ENCODE peak calls at places on chromosomes 16 and 17, in five cellular contexts. Q, B, R, J and P are unnamed samples.

GRCh38 chr16:69199382-69199781 is 12.4 kb downstream of the SNTB2 start:
- DNase-seq in Q (no peak), B (peak; percentile 91), R (peak; percentile 74), J (no peak), P (peak; percentile 73)

GRCh38 chr16:81158964-81159363 is 62.8 kb upstream of the GCSH start:
- DNase-seq in J (no peak), B (no peak), R (no peak), Q (no peak), P (no peak)

GRCh38 chr17:71412803-71413202 is 708.0 kb upstream of the SOX9 start:
- DNase-seq in Q (peak; percentile 93), R (no peak), J (no peak), B (peak; percentile 96), P (peak; percentile 98)

GRCh38 chr16:85716680-85717038 is 27.9 kb upstream of the GINS2 start:
- DNase-seq in Q (no peak), J (no peak), B (no peak), R (no peak), P (no peak)

GRCh38 chr17:57862990-57863667 is 13.3 kb upstream of the MRPS23 start:
- DNase-seq in R (peak; percentile 12), J (no peak), B (no peak), Q (no peak), P (no peak)

GRCh38 chr17:63962298-63962744 is 10.4 kb downstream of the SCN4A start:
- DNase-seq in B (no peak), J (no peak), Q (no peak), R (no peak), P (no peak)

GRCh38 chr17:63991611-63992010 is 6.5 kb upstream of the PRR29 start:
- DNase-seq in R (no peak), Q (no peak), B (no peak), J (no peak), P (no peak)

GRCh38 chr17:79079421-79080200 is 5.0 kb downstream of the ENGASE start:
- DNase-seq in J (no peak), B (no peak), Q (no peak), R (no peak), P (no peak)

GRCh38 chr17:78412403-78412802 is 34.0 kb downstream of the PGS1 start:
- DNase-seq in J (no peak), R (no peak), Q (no peak), B (peak; percentile 52), P (no peak)

GRCh38 chr17:12627776-12628491 is 37.8 kb upstream of the MYOCD start:
- DNase-seq in R (no peak), Q (no peak), J (no peak), B (no peak), P (no peak)

GRCh38 chr16:4309833-4310266 is 6.0 kb upstream of the GLIS2 start:
- DNase-seq in B (peak; percentile 70), J (peak; percentile 74), R (no peak), Q (no peak), P (no peak)

GRCh38 chr16:60452646-60453045 is 1583.6 kb downstream of the CDH8 start:
- DNase-seq in Q (no peak), R (no peak), B (no peak), J (no peak), P (no peak)

GRCh38 chr17:47829870-47830269 is 1.5 kb downstream of the MRPL10 start:
- DNase-seq in R (no peak), Q (no peak), B (no peak), J (no peak), P (no peak)

GRCh38 chr17:51435171-51435552 is 174.8 kb downstream of the UTP18 start:
- DNase-seq in R (no peak), Q (no peak), B (no peak), J (no peak), P (no peak)

GRCh38 chr17:7593296-7593695 is 3.4 kb upstream of the SOX15 start:
- DNase-seq in Q (no peak), J (no peak), R (no peak), B (no peak), P (no peak)
- H3K27ac ChIP-seq in Q (no peak overlapping the region), J (no peak overlapping the region), R (no peak overlapping the region), B (no peak overlapping the region), P (no peak overlapping the region)

DNA sequence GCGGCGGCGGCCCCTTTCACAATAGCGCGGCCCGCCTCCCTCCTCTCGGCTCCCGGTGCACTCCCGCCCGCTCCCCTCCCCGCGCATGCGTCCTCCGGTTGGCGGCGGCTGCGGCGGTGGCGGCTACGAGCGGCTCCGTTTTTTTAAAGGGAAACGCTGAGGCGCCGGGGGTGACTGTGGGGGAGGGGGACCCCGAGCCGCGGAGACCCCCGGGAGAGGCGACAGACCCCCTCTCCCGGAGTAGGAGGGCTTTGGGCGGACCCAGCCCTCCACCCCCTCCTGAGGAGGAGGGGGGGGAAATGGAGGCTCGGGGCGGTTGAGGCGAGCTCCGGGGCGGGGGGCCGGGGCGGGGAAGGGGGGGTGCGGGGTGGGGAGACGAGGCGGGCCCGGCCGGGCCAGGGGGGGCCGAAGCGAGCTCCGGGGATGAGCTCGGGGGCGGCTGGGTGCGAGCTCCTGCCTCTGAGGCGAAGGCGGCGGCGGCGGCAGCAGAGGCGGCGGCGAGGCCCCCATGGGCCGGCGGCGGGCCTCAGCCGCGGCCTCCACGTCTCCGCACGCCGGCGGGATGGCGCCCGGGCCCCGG is at the start of gene MSL1:
- DNase-seq in R (peak; percentile 91), B (peak; percentile 92), Q (no peak), J (peak; percentile 90), P (no peak)
- H3K27ac ChIP-seq in R (peak within 1 kb of the TSS; percentile 99), B (peak within 1 kb of the TSS; percentile 94), Q (peak within 1 kb of the TSS; percentile 92), J (peak within 1 kb of the TSS; percentile 96), P (peak within 1 kb of the TSS; percentile 79)

GRCh38 chr17:29585080-29585751 is 4.2 kb downstream of the GIT1 start:
- DNase-seq in J (no peak), B (no peak), Q (no peak), R (peak; percentile 16), P (no peak)
- H3K27ac ChIP-seq in J (peak overlapping the region; percentile 43), B (no peak overlapping the region), Q (no peak overlapping the region), R (peak overlapping the region; percentile 53), P (no peak overlapping the region)

DNA sequence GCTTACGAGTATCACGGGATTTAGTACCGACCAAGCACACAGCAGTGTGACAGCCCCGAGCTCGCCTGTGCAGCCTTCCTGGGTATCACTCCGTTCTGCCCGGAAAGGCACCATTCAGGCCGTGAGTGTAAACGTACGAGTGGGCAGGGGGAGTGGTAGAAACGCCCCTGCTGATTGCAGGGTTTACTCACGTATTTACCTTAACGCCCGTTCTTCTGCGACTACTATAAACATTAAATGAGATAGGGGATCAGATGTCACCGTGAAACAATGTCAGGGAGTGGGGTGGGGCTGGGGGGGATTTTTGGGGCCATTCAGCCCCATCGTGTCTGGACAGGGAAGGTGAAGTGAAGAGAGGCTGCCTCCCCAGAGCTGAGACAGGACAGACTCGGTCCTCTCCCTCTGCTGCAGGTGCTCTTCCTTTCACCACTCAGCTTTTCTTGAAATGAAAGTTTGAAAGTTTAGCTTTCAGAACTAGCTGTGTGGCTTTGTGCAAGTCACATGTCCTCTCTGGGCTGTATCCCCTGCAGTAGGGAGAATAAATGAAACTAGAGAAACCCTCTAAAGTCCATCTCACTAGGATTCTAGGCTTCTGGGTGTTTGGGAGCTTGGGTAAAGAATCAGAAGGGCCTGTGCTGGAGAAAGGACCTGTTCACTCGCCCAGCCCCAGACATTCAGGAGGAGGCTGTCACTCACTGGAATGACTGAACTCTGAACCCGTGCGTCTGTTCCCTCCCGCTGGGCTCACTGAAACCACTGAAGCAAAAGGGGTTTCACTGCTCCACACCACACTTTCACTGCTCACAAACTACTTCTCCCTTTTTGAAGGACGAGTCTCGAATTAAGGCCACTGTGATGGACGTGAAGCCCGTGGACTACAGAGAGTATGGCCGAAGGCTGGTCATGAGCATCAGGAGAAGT is 66.7 kb downstream of the RPA1 start:
- DNase-seq in R (no peak), J (no peak), Q (no peak), B (no peak), P (no peak)
- H3K27ac ChIP-seq in R (no peak overlapping the region), J (no peak overlapping the region), Q (no peak overlapping the region), B (no peak overlapping the region), P (no peak overlapping the region)

DNA sequence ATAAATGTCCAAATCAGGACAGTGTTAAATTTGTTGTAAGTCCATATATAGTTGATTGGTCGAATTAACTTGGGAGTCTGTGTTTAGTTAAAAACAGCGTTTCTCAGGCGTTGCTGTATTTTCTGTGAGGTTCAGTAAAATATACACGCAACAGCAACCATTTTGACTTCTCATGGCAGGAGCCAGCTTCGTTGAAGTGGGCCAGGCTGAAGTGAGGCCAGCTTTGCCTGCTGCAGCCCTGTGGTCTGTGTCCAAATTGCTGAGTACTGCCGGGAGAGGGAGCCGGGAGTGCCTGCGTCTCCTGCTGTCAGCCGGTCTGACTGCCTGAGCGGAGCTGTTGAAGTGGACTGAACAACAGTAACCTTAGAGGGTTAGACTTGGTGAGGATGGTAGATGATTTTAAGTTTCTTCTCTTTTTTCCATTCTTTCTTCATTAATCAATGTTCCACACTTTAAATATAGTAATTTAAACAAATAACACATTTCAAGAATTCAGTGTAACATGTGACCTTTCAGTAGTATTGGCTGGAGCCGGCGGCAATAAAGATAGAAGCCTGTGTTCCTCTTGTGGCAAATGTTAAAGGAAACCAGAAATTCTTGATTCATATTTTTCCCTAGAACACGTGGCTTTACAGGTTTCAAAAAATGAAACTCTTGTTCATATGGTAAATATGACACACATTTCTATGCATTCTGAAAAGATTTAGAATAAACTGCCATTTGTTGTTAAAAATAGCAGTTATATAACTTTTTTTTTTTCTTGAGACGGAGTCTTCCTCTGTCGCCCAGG is 37.0 kb upstream of the ZNF750 start:
- DNase-seq in B (peak; percentile 93), R (peak; percentile 75), Q (no peak), J (peak; percentile 92), P (peak; percentile 72)
- H3K27ac ChIP-seq in B (peak overlapping the region; percentile 66), R (peak overlapping the region; percentile 62), Q (no peak overlapping the region), J (peak overlapping the region; percentile 76), P (peak overlapping the region; percentile 100)

GRCh38 chr17:55730380-55730779 is 7.7 kb upstream of the TMEM100 start:
- DNase-seq in R (no peak), B (peak; percentile 3), J (no peak), Q (no peak), P (no peak)
- H3K27ac ChIP-seq in R (peak overlapping the region; percentile 71), B (no peak overlapping the region), J (no peak overlapping the region), Q (no peak overlapping the region), P (no peak overlapping the region)

GRCh38 chr17:81822996-81823799 is 9.9 kb downstream of the MCRIP1 start:
- DNase-seq in J (no peak), Q (no peak), B (no peak), R (no peak), P (no peak)
- H3K27ac ChIP-seq in J (peak overlapping the region; percentile 94), Q (no peak overlapping the region), B (no peak overlapping the region), R (no peak overlapping the region), P (no peak overlapping the region)

DNA sequence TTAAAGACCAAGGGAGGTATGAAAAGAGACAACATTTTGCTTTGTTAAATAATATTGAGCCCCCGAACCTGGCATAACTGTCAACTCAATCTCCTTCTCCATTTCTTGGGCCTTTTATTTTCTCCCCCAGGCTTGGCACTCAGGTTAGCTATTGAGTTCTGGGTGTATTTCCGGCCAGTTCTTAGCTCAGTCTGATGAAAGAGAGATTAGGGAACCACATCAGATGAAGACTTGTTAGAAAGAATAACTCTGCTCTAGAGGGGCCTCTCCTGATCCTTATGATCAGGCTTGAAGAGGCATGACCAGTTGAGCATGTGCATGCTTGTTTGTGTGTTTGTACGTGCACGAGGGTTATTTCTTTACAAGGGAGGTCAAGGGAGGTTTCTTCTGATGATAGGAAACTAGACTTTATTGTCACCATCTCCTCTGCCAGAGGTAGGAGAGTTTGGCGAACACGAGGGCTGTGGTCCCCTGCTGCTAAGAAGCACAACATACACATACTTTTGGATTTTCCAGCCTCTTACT is 29.2 kb upstream of the HS3ST2 start:
- DNase-seq in B (no peak), Q (no peak), J (no peak), R (no peak), P (no peak)
- H3K27ac ChIP-seq in B (no peak overlapping the region), Q (no peak overlapping the region), J (no peak overlapping the region), R (no peak overlapping the region), P (no peak overlapping the region)

GRCh38 chr16:89895482-89896250 is 22.3 kb downstream of the TCF25 start:
- DNase-seq in B (no peak), Q (no peak), R (no peak), J (no peak), P (no peak)
- H3K27ac ChIP-seq in B (no peak overlapping the region), Q (no peak overlapping the region), R (no peak overlapping the region), J (no peak overlapping the region), P (no peak overlapping the region)